ENCODE peak calls at places on chromosomes 3 and 15, in eight cellular contexts. K is GM12891, M is Panc1, V is upper lobe of left lung, Q is HCT116, F is spleen, J is breast epithelium, T is K562. L is an unnamed sample.

GRCh38 chr3:173371848-173372487 is 25.6 kb upstream of the NLGN1 start:
- DNase-seq in K (no peak), M (no peak), V (no peak), Q (no peak), F (no peak), J (no peak), T (no peak), L (no peak)

GRCh38 chr3:24160424-24160823 is 215.3 kb downstream of the NR1D2 start:
- DNase-seq in K (no peak), M (no peak), V (no peak), Q (no peak), F (peak; percentile 64), J (no peak), T (no peak), L (no peak)

GRCh38 chr15:100307241-100307855 is 34.4 kb downstream of the ADAMTS17 start:
- DNase-seq in K (no peak), M (no peak), V (peak; percentile 17), Q (no peak), F (no peak), J (no peak), T (no peak), L (no peak)

GRCh38 chr3:105448338-105448982 is 81.8 kb downstream of the ALCAM start:
- DNase-seq in K (no peak), M (no peak), V (no peak), Q (no peak), F (no peak), J (no peak), T (no peak), L (no peak)

GRCh38 chr3:139745831-139746230 is 68.1 kb upstream of the NMNAT3 start:
- DNase-seq in K (no peak), M (no peak), V (no peak), Q (no peak), F (no peak), J (no peak), T (no peak), L (no peak)

GRCh38 chr3:105904683-105905320 is 36.0 kb upstream of the CBLB start:
- DNase-seq in K (no peak), M (no peak), V (no peak), Q (no peak), F (no peak), J (no peak), T (no peak), L (no peak)

GRCh38 chr3:191972714-191973398 is 511.9 kb downstream of the PYDC2 start:
- DNase-seq in K (no peak), M (no peak), V (peak; percentile 29), Q (no peak), F (no peak), J (no peak), T (no peak), L (no peak)

GRCh38 chr15:82850731-82851130 is 41.3 kb downstream of the WHAMM start:
- DNase-seq in K (no peak), M (no peak), V (no peak), Q (no peak), F (no peak), J (no peak), T (no peak), L (no peak)

GRCh38 chr3:194872669-194872977 is 186.9 kb downstream of the FAM43A start:
- DNase-seq in K (no peak), M (no peak), V (no peak), Q (peak; percentile 10), F (no peak), J (no peak), T (no peak), L (no peak)

GRCh38 chr15:75791337-75791713 is 51.9 kb upstream of the UBE2Q2 start:
- DNase-seq in K (no peak), M (no peak), V (peak; percentile 51), Q (no peak), F (peak; percentile 56), J (no peak), T (no peak), L (no peak)

GRCh38 chr3:194300392-194300758 is 50.8 kb downstream of the CPN2 start:
- DNase-seq in K (no peak), M (no peak), V (no peak), Q (no peak), F (peak; percentile 61), J (peak; percentile 87), T (no peak), L (peak; percentile 66)

GRCh38 chr3:188700497-188700896 is 471.3 kb upstream of the TPRG1 start:
- DNase-seq in K (no peak), M (no peak), V (no peak), Q (no peak), F (no peak), J (no peak), T (no peak), L (no peak)

GRCh38 chr3:157606392-157607197 is 103.4 kb upstream of the VEPH1 start:
- DNase-seq in K (peak; percentile 17), M (peak; percentile 24), V (no peak), Q (peak; percentile 54), F (no peak), J (peak; percentile 56), T (peak; percentile 61), L (peak; percentile 45)

GRCh38 chr3:144039661-144040060 is 68.0 kb downstream of the DIPK2A start:
- DNase-seq in K (no peak), M (no peak), V (no peak), Q (no peak), F (no peak), J (no peak), T (no peak), L (no peak)

GRCh38 chr15:88401972-88402656 is 65.1 kb downstream of the MRPL46 start:
- DNase-seq in K (no peak), M (no peak), V (no peak), Q (no peak), F (no peak), J (no peak), T (no peak), L (peak; percentile 12)

GRCh38 chr3:159635047-159635641 is 353.5 kb upstream of the IL12A start:
- DNase-seq in K (no peak), M (no peak), V (no peak), Q (no peak), F (no peak), J (no peak), T (no peak), L (no peak)

GRCh38 chr15:66841953-66842681 is 140.1 kb downstream of the SMAD6 start:
- DNase-seq in K (no peak), M (no peak), V (peak; percentile 97), Q (peak; percentile 47), F (peak; percentile 91), J (peak; percentile 90), T (peak; percentile 75), L (peak; percentile 83)

GRCh38 chr15:83694030-83694429 is 40.1 kb downstream of the ADAMTSL3 start:
- DNase-seq in K (no peak), M (no peak), V (no peak), Q (no peak), F (no peak), J (no peak), T (no peak), L (no peak)

DNA sequence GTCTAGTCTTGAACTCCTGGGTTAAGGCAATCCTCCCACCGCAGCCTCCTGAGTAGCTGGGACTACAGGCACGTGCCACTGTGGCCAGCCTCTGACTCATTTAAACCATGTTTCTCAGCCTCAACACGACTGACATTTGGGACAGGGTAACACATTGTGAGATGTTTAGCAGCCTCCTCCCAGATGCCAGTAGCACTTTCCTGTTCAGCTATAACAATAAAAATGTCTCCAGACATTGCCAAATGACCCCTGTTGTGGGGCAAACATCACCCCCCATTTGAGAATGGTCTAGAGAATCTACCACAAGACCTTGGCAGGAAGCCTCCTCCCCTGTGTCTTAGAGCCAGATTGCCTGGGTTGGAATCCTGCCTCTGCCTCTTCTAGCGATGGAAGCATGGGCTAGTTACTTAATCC is 8.4 kb downstream of the TMEM40 start:
- DNase-seq in K (no peak), M (no peak), V (no peak), Q (no peak), F (no peak), J (no peak), T (no peak), L (no peak)
- TF ChIP-seq POLR2AphosphoS5 in K (no peak), M (no peak), V (no peak), Q (no peak), F (no peak), J (no peak), T (no peak), L (no peak)

DNA sequence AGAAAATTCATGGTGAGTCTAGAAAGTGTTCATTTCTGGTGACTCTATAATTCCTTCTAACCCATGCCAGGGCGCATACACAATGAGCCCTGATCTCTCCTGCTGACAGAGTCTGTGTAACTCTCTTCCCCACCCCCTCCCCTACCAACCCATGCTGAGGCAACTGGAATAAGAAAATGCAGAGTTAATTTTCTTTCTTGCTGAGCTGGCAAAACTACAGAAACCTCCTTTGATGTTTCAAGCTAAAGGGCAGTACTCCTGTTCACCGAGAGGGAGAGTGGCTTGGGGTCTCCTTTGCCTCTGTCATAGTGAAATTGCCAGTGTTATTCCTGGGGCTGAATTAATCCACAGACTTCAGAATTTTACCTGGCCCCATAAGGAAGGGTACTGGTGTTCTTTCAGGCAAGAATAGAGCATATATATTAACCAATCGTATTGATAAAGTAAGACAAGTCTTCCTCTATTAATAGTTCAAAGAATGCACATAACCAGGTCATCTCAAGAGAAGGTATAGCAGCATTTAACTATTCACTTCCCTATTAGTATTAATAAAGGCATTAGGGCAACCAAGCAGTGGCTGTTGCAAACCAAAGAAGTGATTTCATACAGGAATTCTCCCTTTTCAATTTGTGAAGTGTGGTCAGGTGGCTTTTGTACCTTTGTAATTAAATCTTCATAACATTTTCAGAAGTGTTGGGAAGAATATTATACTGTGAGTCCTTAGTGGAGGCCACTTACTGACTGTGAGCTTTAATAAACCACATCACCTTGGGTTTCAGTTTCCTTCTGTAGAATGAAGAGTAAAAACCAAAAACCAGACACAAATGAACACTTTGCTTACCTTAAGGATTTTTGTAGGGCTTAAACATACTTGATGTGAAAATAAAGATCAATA is 4.1 kb downstream of the GAP43 start:
- DNase-seq in K (no peak), M (no peak), V (no peak), Q (no peak), F (no peak), J (no peak), T (no peak), L (no peak)
- TF ChIP-seq POLR2AphosphoS5 in K (no peak), M (no peak), V (no peak), Q (no peak), F (no peak), J (no peak), T (no peak), L (no peak)

GRCh38 chr3:132723024-132723462 is 834 bp upstream of the NPHP3 start:
- DNase-seq in K (no peak), M (no peak), V (no peak), Q (no peak), F (no peak), J (no peak), T (no peak), L (no peak)
- TF ChIP-seq POLR2AphosphoS5 in K (no peak), M (peak; percentile 88), V (no peak), Q (no peak), F (no peak), J (peak; percentile 22), T (no peak), L (peak; percentile 55)

DNA sequence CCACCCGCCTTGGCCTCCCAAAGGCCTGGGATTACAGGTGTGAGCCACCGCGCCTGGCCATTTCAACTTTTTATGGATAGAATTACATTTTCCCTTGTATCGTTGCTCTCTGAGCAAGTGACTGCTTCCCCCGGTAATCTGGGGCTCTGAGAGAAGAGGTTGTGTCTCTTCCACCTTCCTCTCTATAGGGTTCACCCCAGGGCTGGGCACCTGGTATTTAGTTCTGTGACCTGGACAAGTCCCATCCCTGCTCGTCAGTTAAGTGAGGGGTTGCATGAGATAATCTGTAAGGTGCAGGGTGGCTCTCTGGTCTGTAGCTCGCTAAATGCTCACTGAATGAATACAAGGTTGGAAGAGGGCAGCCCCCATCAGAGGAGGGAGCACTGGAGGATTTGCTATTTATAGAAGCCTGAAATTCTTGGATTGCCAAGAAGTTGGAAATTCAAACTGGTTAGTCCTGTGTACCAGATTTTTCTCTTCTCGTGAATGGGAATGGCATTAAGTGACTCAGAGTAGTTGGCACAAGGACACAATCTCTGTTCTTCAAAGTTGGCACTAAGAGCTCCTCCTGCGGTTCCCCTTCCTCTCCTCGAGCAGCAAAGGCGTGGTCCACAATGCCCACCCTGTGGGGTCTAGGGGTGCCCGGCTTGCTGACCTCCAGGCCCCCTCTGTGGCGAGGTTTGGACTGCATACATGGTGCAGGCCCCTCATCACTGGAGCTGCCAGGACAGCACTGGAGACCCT is 68.1 kb upstream of the DLG1 start:
- DNase-seq in K (no peak), M (no peak), V (peak; percentile 34), Q (no peak), F (peak; percentile 45), J (no peak), T (no peak), L (no peak)
- TF ChIP-seq POLR2AphosphoS5 in K (no peak), M (no peak), V (no peak), Q (no peak), F (no peak), J (no peak), T (no peak), L (no peak)

L was measured in transverse colon.